ENCODE peak calls at places on chromosomes 13 and 19, in five cellular contexts. P is NCI-H1092, M is NCI-H1417, I is mucosa of gallbladder, G is EL. D is an unnamed sample.

GRCh38 chr19:45645631-45646344 is 6.6 kb upstream of the EML2 start:
- DNase-seq in P (peak), M (peak), I (peak), G (peak), D (peak)

GRCh38 chr19:370641-371330 is 26.2 kb upstream of the MIER2 start:
- DNase-seq in P (no peak), M (no peak), I (no peak), G (no peak), D (no peak)

GRCh38 chr13:73370066-73370465 is 311.3 kb downstream of the KLF5 start:
- DNase-seq in P (no peak), M (no peak), I (no peak), G (no peak), D (no peak)

GRCh38 chr13:65497265-65497664 is 1732.9 kb downstream of the PCDH9 start:
- DNase-seq in P (no peak), M (no peak), I (no peak), G (peak), D (peak)

GRCh38 chr19:2711175-2711936 is 8.9 kb upstream of the GNG7 start:
- DNase-seq in P (no peak), M (no peak), I (no peak), G (peak), D (peak)

GRCh38 chr19:3699071-3699740 is 1.1 kb downstream of the PIP5K1C start:
- DNase-seq in P (no peak), M (peak), I (no peak), G (peak), D (peak)

GRCh38 chr19:42045575-42045974 is 24.4 kb downstream of the GRIK5 start:
- DNase-seq in P (no peak), M (no peak), I (no peak), G (no peak), D (no peak)

GRCh38 chr13:38970380-38971051 is 20.1 kb downstream of the STOML3 start:
- DNase-seq in P (no peak), M (no peak), I (no peak), G (no peak), D (no peak)

GRCh38 chr19:3667766-3668165 is 32.5 kb downstream of the PIP5K1C start:
- DNase-seq in P (no peak), M (no peak), I (no peak), G (no peak), D (no peak)

GRCh38 chr19:27762933-27763332 is 1450.0 kb downstream of the UQCRFS1 start:
- DNase-seq in P (no peak), M (no peak), I (no peak), G (no peak), D (no peak)

GRCh38 chr13:73522937-73523336 is 464.1 kb downstream of the KLF5 start:
- DNase-seq in P (no peak), M (no peak), I (no peak), G (no peak), D (no peak)

GRCh38 chr13:112456138-112457056 is 80.2 kb downstream of the SPACA7 start:
- DNase-seq in P (no peak), M (no peak), I (no peak), G (no peak), D (no peak)

GRCh38 chr13:63501702-63502101 is 2086.1 kb upstream of the PCDH20 start:
- DNase-seq in P (no peak), M (no peak), I (no peak), G (no peak), D (no peak)

GRCh38 chr19:54248016-54248601 is 5.5 kb upstream of the LILRA6 start:
- DNase-seq in P (no peak), M (no peak), I (peak), G (peak), D (peak)

GRCh38 chr13:78147905-78148304 is 229.3 kb upstream of the EDNRB start:
- DNase-seq in P (no peak), M (no peak), I (no peak), G (peak), D (peak)

GRCh38 chr13:19791953-19792537 is 9.3 kb upstream of the PSPC1 start:
- DNase-seq in P (no peak), M (no peak), I (no peak), G (no peak), D (no peak)

GRCh38 chr13:41216160-41216559 is 21.8 kb upstream of the KBTBD7 start:
- DNase-seq in P (no peak), M (no peak), I (no peak), G (peak), D (peak)

GRCh38 chr19:40609561-40610395 is 8.6 kb downstream of the LTBP4 start:
- DNase-seq in P (no peak), M (peak), I (peak), G (peak), D (peak)

GRCh38 chr19:8697671-8698432 is 743 bp downstream of the ACTL9 start:
- DNase-seq in P (no peak), M (peak), I (no peak), G (no peak), D (no peak)

GRCh38 chr13:111076156-111077013 is 38.7 kb upstream of the ARHGEF7 start:
- DNase-seq in P (no peak), M (no peak), I (no peak), G (no peak), D (no peak)

GRCh38 chr19:42250666-42251531 is 4.0 kb downstream of the ERF start:
- DNase-seq in P (peak), M (no peak), I (no peak), G (peak), D (no peak)

GRCh38 chr13:83508905-83509304 is 373.4 kb downstream of the SLITRK1 start:
- DNase-seq in P (no peak), M (no peak), I (no peak), G (no peak), D (no peak)

GRCh38 chr13:105346141-105346766 is 1189.2 kb downstream of the EFNB2 start:
- DNase-seq in P (no peak), M (no peak), I (no peak), G (peak), D (peak)

GRCh38 chr19:2542341-2543069 is 66.6 kb downstream of the GADD45B start:
- DNase-seq in P (no peak), M (no peak), I (no peak), G (no peak), D (no peak)

GRCh38 chr19:58291943-58292342 is 13.2 kb downstream of the ZNF8 start:
- DNase-seq in P (no peak), M (no peak), I (no peak), G (no peak), D (no peak)

GRCh38 chr19:28023064-28023463 is 1189.9 kb downstream of the UQCRFS1 start:
- DNase-seq in P (no peak), M (no peak), I (peak), G (peak), D (no peak)

GRCh38 chr19:920051-920857 is 3.1 kb downstream of the KISS1R start:
- DNase-seq in P (no peak), M (peak), I (no peak), G (peak), D (peak)

GRCh38 chr19:5134683-5135082 is 165.8 kb downstream of the KDM4B start:
- DNase-seq in P (no peak), M (no peak), I (no peak), G (no peak), D (no peak)

GRCh38 chr19:38977445-38978314 is 2.1 kb upstream of the FBXO17 start:
- DNase-seq in P (no peak), M (no peak), I (no peak), G (peak), D (peak)

GRCh38 chr13:106348032-106348431 is 187.4 kb downstream of the EFNB2 start:
- DNase-seq in P (no peak), M (peak), I (no peak), G (peak), D (peak)

GRCh38 chr13:105202384-105202783 is 1333.1 kb downstream of the EFNB2 start:
- DNase-seq in P (no peak), M (no peak), I (no peak), G (peak), D (no peak)

GRCh38 chr13:44404261-44405139 is 30.9 kb downstream of the SERP2 start:
- DNase-seq in P (peak), M (peak), I (no peak), G (no peak), D (peak)

GRCh38 chr19:50046649-50047503 is 21.1 kb downstream of the ZNF473 start:
- DNase-seq in P (no peak), M (no peak), I (peak), G (no peak), D (peak)

GRCh38 chr19:53880716-53881481 is 1.1 kb upstream of the PRKCG start:
- DNase-seq in P (no peak), M (no peak), I (no peak), G (no peak), D (no peak)

D was measured in RPMI7951.